ENCODE peak calls at places on chromosomes 2 and 18, in eight cellular contexts. Z is NCI-H510A treated with DMSO at 0.1 percent for 48 hours; V is memory B cell; W is thoracic aorta; R is colonic mucosa; T is stimulated activated CD4-positive, alpha-beta T cell treated with anti-CD3 and anti-CD28 coated beads, Interleukin-12 subunit alpha, Interleukin-12 subunit beta, amount 100 ng/mL, for 48 hours; H is type B pancreatic cell; C is activated naive CD4-positive, alpha-beta T cell. I is an unnamed sample.

GRCh38 chr2:241275504-241275903 is 40.0 kb downstream of the HDLBP start:
- DNase-seq in Z (no peak), V (no peak), W (no peak), R (no peak), T (no peak), H (no peak), C (no peak), I (no peak)

GRCh38 chr2:182761903-182762302 is 45.8 kb downstream of the DNAJC10 start:
- DNase-seq in Z (no peak), V (no peak), W (no peak), R (no peak), T (no peak), H (no peak), C (no peak), I (no peak)

GRCh38 chr2:231800493-231801091 is 14.3 kb downstream of the COPS7B start:
- DNase-seq in Z (peak; percentile 55), V (no peak), W (no peak), R (peak; percentile 55), T (peak; percentile 21), H (no peak), C (peak; percentile 15), I (peak; percentile 75)

GRCh38 chr18:48059363-48060109 is 129.1 kb upstream of the SMAD2 start:
- DNase-seq in Z (no peak), V (no peak), W (no peak), R (no peak), T (no peak), H (no peak), C (no peak), I (no peak)

GRCh38 chr2:68251855-68252406 is 401 bp downstream of the PPP3R1 start:
- DNase-seq in Z (no peak), V (peak; percentile 21), W (no peak), R (peak; percentile 34), T (peak; percentile 22), H (peak; percentile 70), C (peak; percentile 54), I (peak; percentile 53)

GRCh38 chr2:173415663-173416469 is 61.2 kb downstream of the CDCA7 start:
- DNase-seq in Z (no peak), V (no peak), W (no peak), R (no peak), T (no peak), H (no peak), C (no peak), I (no peak)

GRCh38 chr2:122167561-122167960 is 412.1 kb downstream of the TSN start:
- DNase-seq in Z (no peak), V (no peak), W (no peak), R (no peak), T (no peak), H (no peak), C (no peak), I (no peak)

GRCh38 chr2:46983065-46983801 is 67.6 kb upstream of the MCFD2 start:
- DNase-seq in Z (no peak), V (peak; percentile 68), W (no peak), R (no peak), T (no peak), H (no peak), C (no peak), I (no peak)

GRCh38 chr18:63949068-63949737 is at the start of gene HMSD:
- DNase-seq in Z (peak; percentile 98), V (peak; percentile 53), W (no peak), R (peak; percentile 73), T (peak; percentile 54), H (no peak), C (peak; percentile 11), I (peak; percentile 73)

GRCh38 chr2:61470122-61470951 is 550 bp downstream of the USP34 start:
- DNase-seq in Z (peak; percentile 77), V (peak; percentile 58), W (peak; percentile 61), R (peak; percentile 94), T (peak; percentile 73), H (peak; percentile 86), C (peak; percentile 75), I (peak; percentile 89)

GRCh38 chr2:224940618-224941017 is 101.7 kb downstream of the DOCK10 start:
- DNase-seq in Z (no peak), V (no peak), W (no peak), R (no peak), T (no peak), H (no peak), C (no peak), I (peak; percentile 61)

GRCh38 chr2:23656597-23656973 is 270.3 kb downstream of the ATAD2B start:
- DNase-seq in Z (no peak), V (no peak), W (no peak), R (no peak), T (no peak), H (no peak), C (no peak), I (no peak)

GRCh38 chr2:105126353-105126752 is 88.5 kb downstream of the MRPS9 start:
- DNase-seq in Z (no peak), V (no peak), W (no peak), R (no peak), T (no peak), H (no peak), C (no peak), I (no peak)

I was measured in activated CD8-positive, alpha-beta T cell treated with anti-CD3 and anti-CD28 coated beads for 36 hours.